ENCODE peak calls at places on chromosomes 6 and 20, in nine cellular contexts. M is naive thymus-derived CD4-positive, alpha-beta T cell; R is HCT116; N is PC-3; B is lower lobe of right lung; I is left ventricle myocardium inferior; W is ovary; L is hepatocyte; H is right cardiac atrium. F is an unnamed sample. For H3K27me3 and H3K4me1, the result is how much of the 10 kb centered on the place peaks cover.

GRCh38 chr6:170545405-170545804 is 7.7 kb downstream of the PSMB1 start:
- DNase-seq in M (no peak), R (no peak), N (no peak), B (no peak), I (no peak), W (no peak), L (no peak), H (no peak), F (no peak)

GRCh38 chr6:159981591-159982245 is 12.8 kb downstream of the IGF2R start:
- DNase-seq in M (no peak), R (no peak), N (no peak), B (peak), I (no peak), W (no peak), L (no peak), H (no peak), F (no peak)

GRCh38 chr20:63115651-63116411 is 100.1 kb downstream of the YTHDF1 start:
- DNase-seq in M (no peak), R (no peak), N (no peak), B (peak), I (no peak), W (no peak), L (no peak), H (peak), F (no peak)

GRCh38 chr6:5529733-5530132 is 268.4 kb downstream of the FARS2 start:
- DNase-seq in M (no peak), R (no peak), N (no peak), B (no peak), I (no peak), W (no peak), L (no peak), H (no peak), F (no peak)

GRCh38 chr20:47713941-47714450 is 71.3 kb downstream of the SULF2 start:
- DNase-seq in M (no peak), R (no peak), N (no peak), B (no peak), I (peak), W (peak), L (no peak), H (no peak), F (no peak)

GRCh38 chr6:34090495-34090894 is 55.4 kb downstream of the GRM4 start:
- DNase-seq in M (no peak), R (no peak), N (no peak), B (no peak), I (no peak), W (no peak), L (no peak), H (no peak), F (no peak)

GRCh38 chr20:47189060-47189459 is 167.4 kb downstream of the ZMYND8 start:
- DNase-seq in M (no peak), R (no peak), N (no peak), B (no peak), I (no peak), W (no peak), L (no peak), H (no peak), F (no peak)

GRCh38 chr6:146997062-146997461 is 207.2 kb upstream of the STXBP5 start:
- DNase-seq in M (no peak), R (no peak), N (peak), B (no peak), I (no peak), W (no peak), L (no peak), H (no peak), F (no peak)

GRCh38 chr6:7341989-7342742 is 29.2 kb upstream of the SSR1 start:
- DNase-seq in M (no peak), R (peak), N (peak), B (no peak), I (no peak), W (no peak), L (peak), H (peak), F (no peak)

GRCh38 chr20:32482251-32483220 is 102.6 kb downstream of the NOL4L start:
- DNase-seq in M (no peak), R (no peak), N (peak), B (peak), I (peak), W (peak), L (peak), H (peak), F (peak)

GRCh38 chr20:24360531-24360930 is 108.9 kb upstream of the SYNDIG1 start:
- DNase-seq in M (no peak), R (no peak), N (no peak), B (no peak), I (no peak), W (no peak), L (no peak), H (no peak), F (no peak)

GRCh38 chr20:40343390-40343789 is 345.6 kb downstream of the MAFB start:
- DNase-seq in M (no peak), R (no peak), N (no peak), B (no peak), I (no peak), W (no peak), L (no peak), H (no peak), F (no peak)

GRCh38 chr6:37759221-37760154 is 60.0 kb upstream of the ZFAND3 start:
- DNase-seq in M (no peak), R (no peak), N (no peak), B (no peak), I (no peak), W (no peak), L (no peak), H (no peak), F (peak)
- H3K27me3 ChIP-seq in M (under half), R (under half), N (under half), B (under half), I (under half), W (under half), L (under half), H (under half), F (under half)

DNA sequence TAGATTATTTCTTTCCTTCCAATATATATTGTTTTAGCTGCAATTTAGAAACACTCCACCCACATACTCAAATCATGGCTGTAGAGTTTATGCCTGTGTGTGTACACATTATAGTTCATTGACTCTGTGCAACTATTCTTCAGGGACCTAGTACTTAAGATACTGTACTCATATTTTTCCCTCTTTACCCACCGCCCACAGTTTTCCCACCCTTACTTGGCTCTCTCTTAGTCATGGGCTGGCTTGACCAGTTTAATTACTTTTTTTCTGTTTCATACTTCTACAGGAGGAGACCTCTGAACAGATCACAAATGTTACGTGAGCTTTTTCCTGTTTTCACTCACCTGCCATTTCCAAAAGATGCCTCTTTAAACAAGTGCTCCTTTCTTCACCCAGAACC is 30.4 kb downstream of the C6orf89 start:
- DNase-seq in M (no peak), R (no peak), N (peak), B (no peak), I (no peak), W (no peak), L (no peak), H (no peak), F (no peak)
- H3K4me1 ChIP-seq in M (under half), R (under half), N (half or more), B (half or more), I (half or more), W (under half), L (under half), H (under half), F (under half)

DNA sequence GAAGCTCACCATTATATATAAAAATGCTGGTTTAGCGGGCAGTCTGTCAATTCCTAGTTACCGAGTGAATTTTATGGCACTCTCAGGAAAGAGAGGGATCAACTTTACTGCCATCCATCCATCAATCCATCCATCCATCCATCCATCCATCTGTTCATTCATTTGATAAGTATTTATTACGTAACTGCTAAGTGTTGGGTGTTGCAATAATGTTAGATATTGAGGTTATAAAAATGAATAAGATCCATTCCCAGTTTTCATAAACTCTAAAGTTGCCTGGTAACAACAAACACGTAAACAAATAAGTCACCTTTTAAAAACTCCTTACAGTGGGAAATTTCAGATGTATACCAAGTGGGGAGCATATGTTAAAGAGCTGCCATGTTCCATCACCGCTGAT is 36.8 kb downstream of the SASH1 start:
- DNase-seq in M (no peak), R (no peak), N (no peak), B (no peak), I (no peak), W (no peak), L (no peak), H (no peak), F (no peak)
- H3K4me3 ChIP-seq in M (no peak), R (no peak), N (no peak), B (no peak), I (no peak), W (no peak), L (no peak), H (no peak), F (no peak)

GRCh38 chr6:4069199-4069598 is 9.7 kb downstream of the FAM217A start:
- DNase-seq in M (no peak), R (no peak), N (no peak), B (no peak), I (no peak), W (no peak), L (no peak), H (no peak), F (no peak)
- H3K27me3 ChIP-seq in M (under half), R (under half), N (under half), B (under half), I (under half), W (under half), L (under half), H (under half), F (under half)

GRCh38 chr6:50840112-50840813 is 21.6 kb downstream of the TFAP2B start:
- DNase-seq in M (no peak), R (no peak), N (no peak), B (no peak), I (no peak), W (no peak), L (no peak), H (no peak), F (no peak)
- H3K4me1 ChIP-seq in M (under half), R (under half), N (under half), B (under half), I (under half), W (under half), L (under half), H (under half), F (under half)

GRCh38 chr20:57450931-57451330 is 59.7 kb downstream of the RBM38 start:
- DNase-seq in M (no peak), R (no peak), N (no peak), B (no peak), I (no peak), W (no peak), L (no peak), H (no peak), F (no peak)

GRCh38 chr20:57449398-57450354 is 58.5 kb downstream of the RBM38 start:
- DNase-seq in M (no peak), R (no peak), N (peak), B (no peak), I (no peak), W (no peak), L (no peak), H (no peak), F (no peak)

GRCh38 chr20:57448764-57449354 is 57.7 kb downstream of the RBM38 start:
- DNase-seq in M (no peak), R (no peak), N (no peak), B (no peak), I (no peak), W (no peak), L (no peak), H (no peak), F (no peak)

GRCh38 chr20:57451356-57451755 is 60.2 kb downstream of the RBM38 start:
- DNase-seq in M (no peak), R (no peak), N (no peak), B (no peak), I (no peak), W (no peak), L (no peak), H (no peak), F (no peak)

DNA sequence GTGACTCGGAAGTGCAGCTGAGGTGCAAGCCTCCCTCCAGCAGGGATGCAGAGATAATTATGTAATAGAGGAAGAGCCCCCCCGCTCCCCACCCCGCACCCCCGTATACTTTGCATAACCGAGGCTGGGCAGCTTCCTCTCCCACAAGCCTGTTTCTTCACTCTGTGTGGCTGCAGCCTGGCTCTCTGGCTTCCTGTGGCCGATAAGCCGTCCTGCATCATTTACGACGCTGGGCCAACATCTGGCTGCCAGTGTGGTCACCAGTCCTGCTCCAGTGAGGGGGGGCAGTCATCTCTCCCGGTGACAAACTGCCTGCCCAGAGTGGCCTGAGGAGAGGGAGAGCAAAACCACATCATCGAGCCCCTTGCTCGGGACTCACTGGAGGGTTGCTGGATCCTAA is 59.2 kb downstream of the RBM38 start:
- DNase-seq in M (no peak), R (no peak), N (peak), B (peak), I (peak), W (no peak), L (no peak), H (peak), F (no peak)
- H3K4me3 ChIP-seq in M (peak), R (no peak), N (no peak), B (no peak), I (no peak), W (no peak), L (no peak), H (no peak), F (no peak)